ENCODE peak calls at places on chromosomes 2 and 18, in six cellular contexts. R is H1, X is K562, S is HCT116, D is GM12878, H is SK-N-SH. I is an unnamed sample.
A peak's percentile ranks its signal among the peaks of the same experiment; 100 is the strongest.

GRCh38 chr18:36471393-36471792 is 173.9 kb downstream of the FHOD3 start:
- DNase-seq in D (no peak), R (no peak), X (no peak), H (no peak), S (no peak), I (no peak)

GRCh38 chr18:7878265-7879173 is 311.4 kb downstream of the PTPRM start:
- DNase-seq in H (no peak), S (no peak), D (no peak), R (no peak), X (no peak), I (no peak)

GRCh38 chr2:22817197-22817596 is 567.8 kb upstream of the KLHL29 start:
- DNase-seq in D (no peak), S (no peak), X (no peak), R (no peak), H (no peak), I (no peak)

GRCh38 chr2:195570329-195570728 is 86.7 kb upstream of the SLC39A10 start:
- DNase-seq in H (no peak), R (no peak), D (no peak), X (no peak), S (no peak), I (no peak)

GRCh38 chr18:22250591-22250996 is 81.2 kb downstream of the GATA6 start:
- DNase-seq in H (no peak), S (peak; percentile 74), D (no peak), X (no peak), R (no peak), I (no peak)

GRCh38 chr2:162782138-162782537 is 56.4 kb downstream of the KCNH7 start:
- DNase-seq in S (no peak), R (no peak), H (no peak), D (no peak), X (no peak), I (no peak)

GRCh38 chr2:74421248-74421870 is at the start of the genes C2orf81 and WDR54:
- DNase-seq in S (peak; percentile 79), H (peak; percentile 98), X (peak; percentile 90), R (peak; percentile 96), D (peak; percentile 84), I (peak; percentile 78)

GRCh38 chr18:43277164-43277600 is at the start of gene SYT4:
- DNase-seq in R (peak; percentile 80), X (peak; percentile 0), D (no peak), S (no peak), H (peak; percentile 40), I (peak; percentile 31)

GRCh38 chr18:21117385-21118135 is 5.9 kb upstream of the ROCK1 start:
- DNase-seq in H (no peak), D (no peak), S (no peak), X (peak; percentile 7), R (no peak), I (no peak)

GRCh38 chr2:37683926-37684780 is 12.7 kb upstream of the CDC42EP3 start:
- DNase-seq in S (no peak), D (no peak), R (no peak), H (no peak), X (no peak), I (no peak)

GRCh38 chr2:113770929-113771328 is 14.5 kb upstream of the SLC35F5 start:
- DNase-seq in S (no peak), X (peak; percentile 62), R (peak; percentile 62), H (no peak), D (no peak), I (peak; percentile 10)

GRCh38 chr2:88735133-88735532 is 43.7 kb downstream of the RPIA start:
- DNase-seq in X (no peak), S (no peak), D (no peak), R (no peak), H (no peak), I (no peak)

GRCh38 chr2:227188292-227188691 is 23.9 kb downstream of the COL4A3 start:
- DNase-seq in R (no peak), H (no peak), D (no peak), S (no peak), X (no peak), I (no peak)

GRCh38 chr2:227186751-227187150 is 22.3 kb downstream of the COL4A3 start:
- DNase-seq in R (no peak), X (no peak), H (no peak), D (no peak), S (no peak), I (no peak)

GRCh38 chr2:227192491-227192890 is 28.1 kb downstream of the COL4A3 start:
- DNase-seq in D (no peak), R (no peak), H (no peak), X (no peak), S (no peak), I (no peak)

GRCh38 chr2:227194219-227194618 is 29.8 kb downstream of the COL4A3 start:
- DNase-seq in S (no peak), X (no peak), H (no peak), R (no peak), D (no peak), I (no peak)

GRCh38 chr2:227191367-227191766 is 26.9 kb downstream of the COL4A3 start:
- DNase-seq in S (peak; percentile 33), R (no peak), H (no peak), D (no peak), X (peak; percentile 4), I (no peak)
- TF ChIP-seq JUND in S (peak; percentile 41), R (no peak), H (peak; percentile 10), D (no peak), X (no peak), I (no peak)

GRCh38 chr2:10223471-10223870 is 79.2 kb upstream of the HPCAL1 start:
- DNase-seq in D (no peak), R (no peak), X (no peak), H (no peak), S (no peak), I (no peak)

GRCh38 chr2:10220045-10220444 is 82.7 kb upstream of the HPCAL1 start:
- DNase-seq in S (no peak), X (no peak), D (no peak), R (no peak), H (peak; percentile 33), I (no peak)

GRCh38 chr2:10221443-10221842 is 81.3 kb upstream of the HPCAL1 start:
- DNase-seq in S (no peak), X (no peak), D (no peak), H (peak; percentile 35), R (no peak), I (no peak)

GRCh38 chr2:10221976-10222870 is 80.5 kb upstream of the HPCAL1 start:
- DNase-seq in R (no peak), X (no peak), H (no peak), D (no peak), S (no peak), I (no peak)

DNA sequence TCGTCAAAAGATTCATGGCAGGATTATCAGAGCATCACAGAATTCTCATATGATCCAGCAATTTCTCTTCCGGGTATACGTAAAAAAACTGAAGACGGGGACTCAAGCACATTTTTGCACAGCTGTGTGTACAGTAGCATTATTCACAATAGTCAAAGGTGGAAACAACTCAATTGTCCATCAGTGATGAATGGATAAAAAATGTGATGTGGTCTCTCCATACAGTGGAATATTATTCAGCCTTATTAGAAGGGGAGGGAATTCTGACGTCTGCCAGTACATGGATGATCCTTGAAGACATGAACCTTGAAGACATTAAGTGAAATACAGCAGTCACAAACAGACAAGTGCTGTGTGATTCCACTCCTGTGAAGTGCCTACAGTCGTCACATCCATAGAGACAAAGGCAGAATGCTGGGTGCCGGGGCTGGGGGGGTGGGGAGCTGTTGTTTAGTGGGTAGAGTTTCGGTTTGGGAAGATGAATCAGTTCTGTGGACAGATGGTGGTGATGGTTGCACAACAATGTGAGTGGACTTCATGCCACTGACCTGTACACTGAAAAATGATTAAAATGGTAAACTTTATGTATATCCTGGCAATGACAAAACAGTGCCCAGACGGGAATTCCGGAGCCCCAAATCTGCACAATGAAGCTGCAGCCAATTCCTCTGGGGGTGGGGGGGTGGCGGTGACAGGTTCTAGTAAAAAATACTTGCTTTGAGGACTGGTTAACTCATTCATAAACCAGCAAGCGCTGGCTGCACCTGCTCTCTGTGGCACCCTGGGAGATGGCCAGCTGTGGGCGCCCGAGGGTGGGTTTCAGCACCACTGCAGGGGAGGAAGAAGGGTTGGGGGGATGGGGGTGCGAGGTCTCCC is 82.0 kb upstream of the HPCAL1 start:
- DNase-seq in H (peak; percentile 48), X (no peak), S (no peak), D (no peak), R (no peak), I (no peak)
- TF ChIP-seq JUND in H (no peak), X (no peak), S (no peak), D (no peak), R (no peak), I (no peak)

GRCh38 chr18:33603434-33603833 is 25.4 kb downstream of the ASXL3 start:
- DNase-seq in H (no peak), D (no peak), R (no peak), X (no peak), S (no peak), I (no peak)
- TF ChIP-seq JUND in H (no peak), D (no peak), R (no peak), X (no peak), S (no peak), I (no peak)

GRCh38 chr2:52474091-52474490 is 1293.5 kb upstream of the CHAC2 start:
- DNase-seq in H (no peak), D (no peak), R (no peak), X (no peak), S (no peak), I (no peak)

GRCh38 chr2:52475600-52475999 is 1292.0 kb upstream of the CHAC2 start:
- DNase-seq in X (no peak), H (no peak), S (no peak), D (no peak), R (no peak), I (no peak)

DNA sequence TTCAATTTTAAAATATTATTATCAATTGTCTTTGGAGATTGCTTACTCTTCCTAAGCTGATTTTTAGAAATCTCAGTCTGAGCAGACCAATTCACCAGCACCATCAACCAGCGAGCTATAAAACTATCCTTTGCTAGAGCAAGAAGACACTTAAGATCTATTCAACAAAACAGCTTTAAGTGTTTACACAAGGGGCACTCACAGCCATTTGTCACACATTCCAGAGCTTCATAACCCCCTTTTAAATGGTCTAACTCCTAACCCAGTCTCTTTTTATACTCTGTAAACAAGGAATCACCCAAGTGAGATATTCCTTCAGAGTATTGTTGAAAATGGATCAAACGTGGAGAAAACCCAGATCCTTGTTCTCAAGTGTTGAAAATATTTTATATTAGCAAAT is 1294.1 kb upstream of the CHAC2 start:
- DNase-seq in X (no peak), R (no peak), D (no peak), S (no peak), H (no peak), I (no peak)
- TF ChIP-seq JUND in X (no peak), R (no peak), D (no peak), S (no peak), H (no peak), I (no peak)